ENCODE peak calls at places on chromosomes 12 and 14, in five cellular contexts. Z, V, W, J and T are unnamed samples.

GRCh38 chr12:21155517-21156351 is 24.7 kb downstream of the SLCO1B1 start:
- DNase-seq in J (no peak), V (no peak), Z (no peak), W (no peak), T (no peak)

GRCh38 chr12:51323966-51324895 is at the start of gene BIN2:
- DNase-seq in V (no peak), J (peak; percentile 87), W (peak; percentile 72), Z (peak; percentile 16), T (peak; percentile 81)

GRCh38 chr12:64219135-64219534 is 3.0 kb downstream of the KICS2 start:
- DNase-seq in J (no peak), W (no peak), Z (no peak), V (no peak), T (no peak)

GRCh38 chr14:95518045-95518751 is 1.7 kb upstream of the SYNE3 start:
- DNase-seq in V (no peak), Z (no peak), J (no peak), W (no peak), T (peak; percentile 51)

GRCh38 chr14:28083456-28083855 is 683.1 kb upstream of the FOXG1 start:
- DNase-seq in W (no peak), V (no peak), Z (no peak), J (no peak), T (no peak)

GRCh38 chr14:68919129-68919927 is 59.8 kb downstream of the ACTN1 start:
- DNase-seq in W (no peak), J (no peak), V (no peak), Z (no peak), T (no peak)

GRCh38 chr12:66240106-66240820 is 51.2 kb downstream of the IRAK3 start:
- DNase-seq in Z (no peak), V (no peak), J (no peak), W (no peak), T (no peak)

GRCh38 chr14:92747701-92748258 is 647 bp downstream of the LGMN start:
- DNase-seq in J (no peak), Z (no peak), V (no peak), W (no peak), T (no peak)

GRCh38 chr14:77123381-77124344 is 17.9 kb downstream of the ZDHHC22 start:
- DNase-seq in J (peak; percentile 85), Z (no peak), W (no peak), V (no peak), T (peak; percentile 79)

DNA sequence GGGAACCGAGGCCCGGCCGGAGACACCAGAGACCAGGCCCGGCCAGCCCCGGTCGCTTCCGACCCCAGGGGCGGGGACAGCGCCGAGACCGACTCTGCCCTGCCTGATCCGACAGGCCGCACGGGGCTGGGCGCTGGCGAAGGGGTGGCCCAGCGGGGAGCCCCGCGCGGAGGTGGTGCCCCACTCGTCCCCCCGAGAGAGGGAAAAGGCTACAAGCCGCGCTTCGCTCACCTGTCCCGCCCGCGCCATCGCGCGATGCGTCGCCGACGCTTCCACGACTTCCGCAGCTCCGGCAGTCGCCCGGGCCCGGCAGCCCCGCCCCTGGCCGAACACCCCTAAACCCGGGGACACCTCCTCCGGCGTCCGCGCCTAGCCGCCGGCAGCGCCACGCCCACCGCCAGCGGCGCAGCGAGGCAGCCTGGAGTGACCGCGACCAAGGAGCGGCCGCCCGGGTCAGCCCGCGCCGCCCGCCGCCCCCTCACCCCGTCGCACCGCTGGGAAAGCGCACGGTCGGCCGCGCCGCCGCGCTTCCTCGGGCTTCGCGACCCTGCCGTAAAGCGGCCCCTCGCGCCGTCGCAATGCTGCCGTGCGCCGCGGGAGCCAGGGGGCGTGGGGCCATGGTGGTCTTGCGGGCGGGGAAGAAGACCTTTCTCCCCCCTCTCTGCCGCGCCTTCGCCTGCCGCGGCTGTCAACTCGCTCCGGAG is at the start of the genes BAG5 and COA8:
- DNase-seq in J (peak; percentile 95), W (peak; percentile 85), V (peak; percentile 36), Z (peak; percentile 87), T (peak; percentile 89)
- TF ChIP-seq CTCF in J (no peak), W (no peak), V (no peak), Z (no peak), T (no peak)

DNA sequence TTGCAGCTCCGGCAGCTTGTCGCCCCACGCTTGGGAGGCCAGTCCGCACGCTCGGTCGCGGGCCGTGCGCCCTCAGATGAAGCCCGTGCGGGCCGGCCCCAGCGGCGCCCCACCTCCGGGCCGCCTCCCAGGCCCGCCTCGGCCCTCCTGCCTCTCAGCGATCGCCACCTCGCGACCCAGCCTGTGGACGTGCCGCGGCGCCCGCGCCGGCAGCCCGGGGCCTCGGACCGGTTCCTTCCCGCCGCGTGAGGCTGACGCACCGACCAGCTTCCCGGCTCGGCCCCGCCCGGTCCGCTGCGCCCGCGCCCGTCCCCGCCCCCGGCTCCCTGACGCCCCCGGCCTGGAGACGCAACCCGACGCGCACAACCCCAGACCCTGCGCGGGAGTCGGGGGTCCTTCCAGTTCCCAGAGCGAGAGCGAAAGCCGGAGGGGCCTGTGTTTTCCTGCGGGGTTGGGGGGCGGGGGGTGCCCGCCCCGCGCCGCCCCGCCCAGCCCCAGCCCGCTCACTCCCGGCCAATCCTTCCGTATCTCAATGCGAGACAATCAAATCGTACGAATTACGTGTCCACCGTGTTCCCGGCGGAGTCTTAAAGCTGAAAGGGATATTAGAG is at the start of gene ERO1A:
- DNase-seq in W (peak; percentile 66), V (peak; percentile 40), Z (peak; percentile 75), J (peak; percentile 95), T (peak; percentile 87)
- TF ChIP-seq CTCF in W (no peak), V (no peak), Z (no peak), J (no peak), T (no peak)

GRCh38 chr14:75566321-75566720 is 12.1 kb upstream of the FLVCR2 start:
- DNase-seq in V (no peak), J (no peak), W (peak; percentile 70), Z (no peak), T (no peak)
- TF ChIP-seq CTCF in V (no peak), J (no peak), W (no peak), Z (no peak), T (no peak)

GRCh38 chr14:49861923-49862673 is 9.5 kb upstream of the NEMF start:
- DNase-seq in W (peak; percentile 86), J (peak; percentile 84), Z (peak; percentile 80), V (peak; percentile 75), T (peak; percentile 93)
- TF ChIP-seq CTCF in W (peak; percentile 100), J (peak; percentile 100), Z (peak; percentile 99), V (peak; percentile 100), T (peak; percentile 100)

DNA sequence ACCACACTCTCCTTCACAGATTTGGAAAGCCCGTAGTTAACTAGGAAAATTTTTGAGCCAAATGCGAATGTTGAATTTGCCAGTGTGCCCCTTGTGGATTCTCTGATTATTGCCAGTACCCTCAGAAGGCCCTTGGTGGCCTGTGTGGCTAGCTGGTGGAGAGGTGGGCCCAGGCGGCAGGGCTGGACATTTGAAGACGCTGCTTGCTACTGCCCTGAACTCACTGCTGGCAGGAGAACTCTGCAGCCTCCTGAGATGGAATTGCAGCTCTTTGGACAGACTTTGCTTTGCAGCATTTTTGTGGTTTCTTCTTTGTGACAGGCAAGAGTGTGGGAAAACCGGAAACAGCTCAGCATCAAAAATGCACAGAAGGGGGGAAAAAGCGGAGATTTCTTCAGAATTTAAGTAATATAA is 97.6 kb downstream of the TGFB3 start:
- DNase-seq in V (no peak), W (no peak), J (no peak), Z (no peak), T (no peak)
- TF ChIP-seq CTCF in V (peak; percentile 31), W (no peak), J (peak; percentile 30), Z (no peak), T (no peak)

GRCh38 chr12:89872922-89873630 is 164.4 kb upstream of the ATP2B1 start:
- DNase-seq in V (no peak), Z (no peak), J (no peak), W (no peak), T (no peak)
- TF ChIP-seq CTCF in V (no peak), Z (no peak), J (no peak), W (no peak), T (no peak)